ENCODE peak calls at places on chromosomes 1 and 21, in eight cellular contexts. Q is transverse colon, I is suprapubic skin, E is prostate gland, B is stomach, N is breast epithelium, U is sigmoid colon, O is endothelial cell of umbilical vein. D is an unnamed sample.

GRCh38 chr1:101025680-101026393 is at the start of gene DPH5:
- DNase-seq in Q (peak; percentile 93), I (peak; percentile 92), E (peak; percentile 84), B (peak; percentile 90), N (peak; percentile 74), U (peak; percentile 91), O (peak; percentile 93), D (peak; percentile 96)

GRCh38 chr1:178609015-178609414 is 96.1 kb downstream of the TEX35 start:
- DNase-seq in Q (no peak), I (no peak), E (no peak), B (no peak), N (no peak), U (no peak), O (peak; percentile 15), D (no peak)

GRCh38 chr1:1168451-1169411 is 4.9 kb upstream of the TTLL10 start:
- DNase-seq in Q (peak; percentile 13), I (peak; percentile 56), E (no peak), B (no peak), N (no peak), U (no peak), O (no peak), D (no peak)

GRCh38 chr1:185971688-185972087 is 237.5 kb downstream of the HMCN1 start:
- DNase-seq in Q (no peak), I (no peak), E (no peak), B (no peak), N (no peak), U (no peak), O (no peak), D (no peak)

GRCh38 chr1:87130437-87130836 is 198.2 kb upstream of the LMO4 start:
- DNase-seq in Q (no peak), I (no peak), E (no peak), B (no peak), N (no peak), U (no peak), O (no peak), D (no peak)

GRCh38 chr1:208569181-208569580 is 325.0 kb upstream of the PLXNA2 start:
- DNase-seq in Q (no peak), I (no peak), E (no peak), B (no peak), N (no peak), U (no peak), O (no peak), D (no peak)

GRCh38 chr1:245790441-245790840 is 635.7 kb downstream of the KIF26B start:
- DNase-seq in Q (no peak), I (no peak), E (no peak), B (no peak), N (no peak), U (no peak), O (no peak), D (no peak)

GRCh38 chr1:178518894-178519293 is 6.0 kb downstream of the TEX35 start:
- DNase-seq in Q (no peak), I (no peak), E (no peak), B (no peak), N (no peak), U (peak; percentile 24), O (no peak), D (no peak)

GRCh38 chr1:210747890-210748289 is 386.1 kb downstream of the KCNH1 start:
- DNase-seq in Q (no peak), I (no peak), E (no peak), B (no peak), N (no peak), U (no peak), O (no peak), D (no peak)

GRCh38 chr1:236603896-236604217 is 459 bp downstream of the HEATR1 start:
- DNase-seq in Q (no peak), I (no peak), E (no peak), B (no peak), N (no peak), U (no peak), O (no peak), D (no peak)

GRCh38 chr21:41865002-41865777 is 14.0 kb downstream of the PRDM15 start:
- DNase-seq in Q (peak; percentile 21), I (no peak), E (no peak), B (no peak), N (no peak), U (no peak), O (no peak), D (no peak)

GRCh38 chr1:185073725-185074124 is 28.4 kb downstream of the RNF2 start:
- DNase-seq in Q (no peak), I (no peak), E (no peak), B (no peak), N (no peak), U (no peak), O (no peak), D (no peak)

GRCh38 chr1:56898888-56899287 is 44.3 kb downstream of the C8A start:
- DNase-seq in Q (no peak), I (no peak), E (no peak), B (no peak), N (no peak), U (no peak), O (no peak), D (no peak)

GRCh38 chr1:112954945-112955677 is 885 bp downstream of the SLC16A1 start:
- DNase-seq in Q (peak; percentile 60), I (peak; percentile 67), E (peak; percentile 20), B (peak; percentile 37), N (no peak), U (peak; percentile 77), O (peak; percentile 80), D (no peak)

GRCh38 chr1:86430376-86430775 is 6.4 kb downstream of the CLCA2 start:
- DNase-seq in Q (no peak), I (no peak), E (no peak), B (no peak), N (no peak), U (no peak), O (no peak), D (no peak)

GRCh38 chr1:46401964-46402626 is 8.0 kb downstream of the FAAH start:
- DNase-seq in Q (peak; percentile 87), I (peak; percentile 77), E (peak; percentile 96), B (peak; percentile 92), N (peak; percentile 81), U (peak; percentile 92), O (peak; percentile 33), D (no peak)

GRCh38 chr1:84504580-84505021 is 1.6 kb upstream of the SPATA1 start:
- DNase-seq in Q (no peak), I (no peak), E (no peak), B (no peak), N (no peak), U (no peak), O (peak; percentile 58), D (no peak)

GRCh38 chr21:17387030-17387617 is 125.7 kb upstream of the CXADR start:
- DNase-seq in Q (peak; percentile 30), I (no peak), E (peak; percentile 75), B (peak; percentile 54), N (no peak), U (no peak), O (peak; percentile 67), D (no peak)

GRCh38 chr1:174815474-174815908 is 184.3 kb upstream of the CACYBP start:
- DNase-seq in Q (no peak), I (no peak), E (no peak), B (no peak), N (no peak), U (no peak), O (no peak), D (no peak)

GRCh38 chr21:39392296-39392695 is 43.4 kb upstream of the HMGN1 start:
- DNase-seq in Q (no peak), I (no peak), E (no peak), B (no peak), N (no peak), U (no peak), O (no peak), D (no peak)

GRCh38 chr1:58739851-58740466 is 40.1 kb upstream of the MYSM1 start:
- DNase-seq in Q (no peak), I (no peak), E (peak; percentile 55), B (no peak), N (no peak), U (no peak), O (peak; percentile 73), D (no peak)

GRCh38 chr1:161958425-161958824 is 65.2 kb downstream of the OLFML2B start:
- DNase-seq in Q (no peak), I (no peak), E (no peak), B (no peak), N (no peak), U (no peak), O (no peak), D (no peak)

GRCh38 chr21:41360072-41360821 is 1.6 kb upstream of the MX2 start:
- DNase-seq in Q (peak; percentile 73), I (peak; percentile 87), E (peak; percentile 69), B (peak; percentile 79), N (peak; percentile 64), U (peak; percentile 86), O (no peak), D (no peak)

GRCh38 chr1:64167176-64167575 is 36.2 kb upstream of the UBE2U start:
- DNase-seq in Q (no peak), I (no peak), E (no peak), B (no peak), N (no peak), U (no peak), O (no peak), D (no peak)

GRCh38 chr1:213120386-213120785 is 69.3 kb downstream of the RPS6KC1 start:
- DNase-seq in Q (no peak), I (no peak), E (no peak), B (no peak), N (no peak), U (no peak), O (peak; percentile 17), D (no peak)

GRCh38 chr1:3539707-3540425 is 71.4 kb downstream of the MEGF6 start:
- DNase-seq in Q (no peak), I (no peak), E (peak; percentile 59), B (no peak), N (peak; percentile 85), U (no peak), O (peak; percentile 47), D (no peak)
- TF ChIP-seq POLR2AphosphoS5 in Q (no peak), I (no peak), E (peak; percentile 45), B (no peak), N (peak; percentile 45), U (no peak), O (no peak), D (peak; percentile 45)

GRCh38 chr1:55860816-55861519 is 645.8 kb upstream of the USP24 start:
- DNase-seq in Q (no peak), I (no peak), E (no peak), B (no peak), N (no peak), U (no peak), O (peak; percentile 58), D (no peak)
- TF ChIP-seq CTCF in Q (no peak), I (no peak), E (no peak), B (no peak), N (no peak), U (no peak), O (no peak), D (no peak)

GRCh38 chr1:44454704-44455103 is 49.6 kb downstream of the RNF220 start:
- DNase-seq in Q (no peak), I (no peak), E (no peak), B (no peak), N (no peak), U (no peak), O (no peak), D (no peak)

GRCh38 chr1:44464361-44464760 is 59.3 kb downstream of the RNF220 start:
- DNase-seq in Q (no peak), I (no peak), E (no peak), B (no peak), N (no peak), U (no peak), O (no peak), D (no peak)

GRCh38 chr1:44460107-44460885 is 55.2 kb downstream of the RNF220 start:
- DNase-seq in Q (no peak), I (no peak), E (no peak), B (no peak), N (no peak), U (no peak), O (no peak), D (no peak)
- TF ChIP-seq POLR2AphosphoS5 in Q (no peak), I (no peak), E (no peak), B (no peak), N (no peak), U (no peak), O (no peak), D (no peak)

GRCh38 chr1:30982937-30983336 is 74.4 kb upstream of the SDC3 start:
- DNase-seq in Q (no peak), I (no peak), E (no peak), B (no peak), N (no peak), U (no peak), O (no peak), D (no peak)
- TF ChIP-seq CTCF in Q (no peak), I (no peak), E (no peak), B (no peak), N (no peak), U (no peak), O (no peak), D (no peak)

D was measured in esophagus muscularis mucosa.